ENCODE peak calls at places on chromosomes 4 and X, in eight cellular contexts. U, B, R, D, A, L, M and C are unnamed samples.

GRCh38 chrX:150200820-150201287 is 162.3 kb upstream of the MAMLD1 start:
- DNase-seq in U (peak; percentile 94), B (peak; percentile 6), R (peak; percentile 98), D (peak; percentile 57), A (no peak), L (no peak), M (peak; percentile 93), C (peak; percentile 94)

GRCh38 chr4:158015241-158015640 is 157.6 kb downstream of the GASK1B start:
- DNase-seq in U (peak; percentile 65), B (no peak), R (peak; percentile 60), D (no peak), A (no peak), L (no peak), M (no peak), C (no peak)

GRCh38 chrX:115624916-115625315 is 63.9 kb downstream of the PLS3 start:
- DNase-seq in U (no peak), B (no peak), R (no peak), D (no peak), A (no peak), L (no peak), M (no peak), C (no peak)

GRCh38 chrX:144592036-144592435 is 655.3 kb upstream of the SPANXN1 start:
- DNase-seq in U (no peak), B (no peak), R (no peak), D (no peak), A (no peak), L (no peak), M (no peak), C (no peak)

GRCh38 chr4:113574636-113575103 is 186.9 kb downstream of the CAMK2D start:
- DNase-seq in U (peak; percentile 85), B (no peak), R (peak; percentile 80), D (no peak), A (no peak), L (no peak), M (no peak), C (peak; percentile 67)

GRCh38 chr4:185117300-185117934 is 25.6 kb upstream of the SLC25A4 start:
- DNase-seq in U (no peak), B (no peak), R (no peak), D (no peak), A (no peak), L (no peak), M (no peak), C (no peak)

GRCh38 chr4:185896832-185897475 is 85.0 kb upstream of the SORBS2 start:
- DNase-seq in U (no peak), B (no peak), R (no peak), D (no peak), A (no peak), L (no peak), M (no peak), C (no peak)

GRCh38 chrX:130575831-130576404 is 174.1 kb downstream of the RBMX2 start:
- DNase-seq in U (peak; percentile 61), B (peak; percentile 45), R (peak; percentile 33), D (no peak), A (peak; percentile 15), L (peak; percentile 5), M (peak; percentile 32), C (peak; percentile 18)

GRCh38 chrX:138034136-138034535 is 468.2 kb downstream of the ZIC3 start:
- DNase-seq in U (no peak), B (no peak), R (no peak), D (no peak), A (no peak), L (no peak), M (no peak), C (no peak)

GRCh38 chrX:38939067-38939466 is 137.8 kb downstream of the MID1IP1 start:
- DNase-seq in U (peak; percentile 74), B (no peak), R (peak; percentile 55), D (no peak), A (no peak), L (no peak), M (no peak), C (no peak)

DNA sequence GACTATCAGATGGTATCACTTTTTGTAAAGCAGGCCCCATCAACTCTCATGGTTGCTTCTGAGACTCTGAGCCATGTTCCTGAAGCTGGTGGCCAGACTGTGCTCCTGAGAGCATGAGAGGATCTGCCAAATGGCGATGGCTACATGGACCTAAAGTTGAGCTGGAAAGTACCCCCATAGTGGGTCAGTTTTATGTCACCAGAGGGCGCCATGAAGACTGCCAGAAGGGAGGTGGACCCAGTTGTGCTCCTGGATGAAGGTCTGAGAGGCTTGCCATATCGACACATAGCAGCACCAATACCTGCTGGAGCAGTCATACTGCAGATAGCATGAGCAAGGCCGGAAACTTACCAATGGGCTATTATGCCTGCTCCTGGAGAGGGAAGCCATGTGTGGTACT is 105.7 kb downstream of the SLITRK2 start:
- DNase-seq in U (no peak), B (no peak), R (no peak), D (no peak), A (no peak), L (peak; percentile 0), M (no peak), C (no peak)
- H3K9me3 ChIP-seq in U (no peaks in the 10 kb centered on the region), B (no peaks in the 10 kb centered on the region), R (peaks cover 15% of the 10 kb centered on the region), D (peaks cover 5% of the 10 kb centered on the region), A (no peaks in the 10 kb centered on the region), L (no peaks in the 10 kb centered on the region), M (no peaks in the 10 kb centered on the region), C (no peaks in the 10 kb centered on the region)

GRCh38 chrX:17278961-17279360 is 96.0 kb upstream of the NHS start:
- DNase-seq in U (no peak), B (no peak), R (no peak), D (no peak), A (no peak), L (no peak), M (no peak), C (no peak)
- H3K4me1 ChIP-seq in U (no peaks in the 10 kb centered on the region), B (no peaks in the 10 kb centered on the region), R (no peaks in the 10 kb centered on the region), D (no peaks in the 10 kb centered on the region), A (no peaks in the 10 kb centered on the region), L (no peaks in the 10 kb centered on the region), M (no peaks in the 10 kb centered on the region), C (no peaks in the 10 kb centered on the region)

DNA sequence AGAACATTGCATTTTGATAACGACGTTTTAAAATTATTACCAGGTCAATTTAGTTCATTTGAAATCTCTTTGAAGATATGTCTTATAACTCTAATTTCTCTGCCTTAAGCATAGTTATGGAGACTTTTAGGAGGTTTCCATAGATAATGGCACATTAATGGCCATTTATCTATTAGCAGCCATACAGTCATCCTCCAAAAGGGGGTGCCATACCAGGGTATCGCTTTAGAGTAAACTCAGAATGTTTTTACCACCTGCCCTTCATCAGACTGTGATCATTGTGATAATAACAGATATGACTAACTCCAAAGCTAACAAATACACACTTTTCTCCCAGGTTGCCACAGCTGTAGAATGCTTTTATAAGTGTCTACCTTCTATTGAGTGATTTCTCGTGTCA is 461.5 kb downstream of the FSTL5 start:
- DNase-seq in U (no peak), B (no peak), R (no peak), D (no peak), A (no peak), L (no peak), M (no peak), C (no peak)
- H3K9me3 ChIP-seq in U (no peaks in the 10 kb centered on the region), B (no peaks in the 10 kb centered on the region), R (no peaks in the 10 kb centered on the region), D (no peaks in the 10 kb centered on the region), A (no peaks in the 10 kb centered on the region), L (no peaks in the 10 kb centered on the region), M (no peaks in the 10 kb centered on the region), C (no peaks in the 10 kb centered on the region)

DNA sequence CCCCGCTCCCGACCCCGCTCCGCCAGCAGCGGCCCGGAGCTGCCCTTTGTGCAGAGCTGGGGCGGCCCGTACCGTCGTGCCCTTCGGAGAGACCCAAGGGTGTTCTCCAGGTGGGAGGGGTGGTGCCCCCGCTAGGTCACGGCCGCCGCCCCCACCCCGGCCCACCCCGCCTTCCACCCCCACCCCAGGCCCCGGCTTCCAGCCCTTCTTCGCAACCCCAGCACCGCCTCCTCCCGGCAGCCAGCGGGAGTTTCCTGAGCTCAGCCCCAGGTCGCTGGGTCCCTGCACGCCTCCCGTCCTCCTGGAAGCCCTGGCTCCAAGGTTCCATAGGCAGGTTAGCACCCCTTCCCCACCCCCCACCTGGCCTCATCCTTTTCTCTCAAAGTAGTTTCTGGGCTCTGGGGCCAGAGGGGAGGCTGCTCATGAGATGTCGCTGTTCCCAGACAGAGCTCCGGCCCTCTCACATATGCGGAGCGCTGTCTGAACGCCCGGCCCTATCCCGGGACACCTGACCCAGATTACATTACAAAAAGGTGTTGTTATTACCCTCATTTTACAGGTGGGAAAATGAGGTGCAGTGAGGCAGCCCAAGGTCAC is 25.2 kb upstream of the FGFR3 start:
- DNase-seq in U (peak; percentile 42), B (peak; percentile 71), R (peak; percentile 8), D (no peak), A (no peak), L (peak; percentile 43), M (peak; percentile 87), C (peak; percentile 53)
- H3K4me1 ChIP-seq in U (peaks cover 18% of the 10 kb centered on the region), B (peaks cover 7% of the 10 kb centered on the region), R (peaks cover 4% of the 10 kb centered on the region), D (peaks cover 54% of the 10 kb centered on the region), A (peaks cover 22% of the 10 kb centered on the region), L (peaks cover 24% of the 10 kb centered on the region), M (peaks cover 30% of the 10 kb centered on the region), C (peaks cover 44% of the 10 kb centered on the region)

DNA sequence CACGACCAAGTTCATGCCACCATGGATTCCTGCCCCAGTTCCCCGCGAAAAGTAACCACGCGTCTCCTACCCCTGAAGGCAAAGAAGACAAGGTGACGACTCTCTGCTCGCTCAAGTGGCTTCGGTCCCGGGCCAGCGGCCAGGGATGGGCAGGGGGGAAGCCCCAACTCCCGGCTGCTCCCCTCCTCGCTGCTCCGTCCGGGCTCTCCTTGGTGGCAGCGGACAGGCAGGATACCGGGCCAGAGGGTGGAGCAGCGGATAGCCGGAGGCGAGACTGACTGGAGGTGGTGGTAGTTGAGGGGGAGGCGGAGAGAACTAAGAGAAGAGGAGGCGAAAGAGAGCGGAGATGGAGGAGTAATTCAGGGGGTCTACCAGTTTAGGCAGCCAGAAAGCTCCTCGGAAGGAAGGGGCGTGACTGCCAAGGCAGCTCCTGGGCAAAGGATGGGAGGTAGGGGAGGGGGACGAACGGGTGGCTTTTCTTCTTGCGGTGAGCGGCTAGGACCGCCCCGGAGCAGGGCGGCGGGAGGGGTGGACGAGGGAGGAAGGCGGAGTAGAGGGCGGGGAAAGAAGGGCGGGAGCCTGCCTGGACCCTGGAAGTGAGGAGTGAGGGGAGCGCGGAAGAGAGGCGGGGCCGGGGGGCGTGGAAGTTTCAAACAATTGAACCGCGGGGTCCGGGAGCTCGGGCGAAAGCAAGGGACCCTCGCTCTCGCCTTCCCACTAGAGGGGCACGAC is at the start of gene AMOT:
- DNase-seq in U (peak; percentile 72), B (peak; percentile 90), R (peak; percentile 60), D (peak; percentile 88), A (peak; percentile 78), L (peak; percentile 58), M (peak; percentile 33), C (peak; percentile 96)
- H3K9me3 ChIP-seq in U (no peaks in the 10 kb centered on the region), B (no peaks in the 10 kb centered on the region), R (no peaks in the 10 kb centered on the region), D (no peaks in the 10 kb centered on the region), A (no peaks in the 10 kb centered on the region), L (no peaks in the 10 kb centered on the region), M (peaks cover 9% of the 10 kb centered on the region), C (no peaks in the 10 kb centered on the region)

GRCh38 chr4:40455340-40455902 is 120.3 kb downstream of the CHRNA9 start:
- DNase-seq in U (peak; percentile 47), B (no peak), R (no peak), D (no peak), A (no peak), L (no peak), M (no peak), C (no peak)
- H3K4me1 ChIP-seq in U (no peaks in the 10 kb centered on the region), B (no peaks in the 10 kb centered on the region), R (no peaks in the 10 kb centered on the region), D (peaks cover 47% of the 10 kb centered on the region), A (no peaks in the 10 kb centered on the region), L (no peaks in the 10 kb centered on the region), M (peaks cover 78% of the 10 kb centered on the region), C (no peaks in the 10 kb centered on the region)